ENCODE peak calls at places on chromosomes 13 and 19, in five cellular contexts. U, E, V, Y and M are unnamed samples.

GRCh38 chr13:70107125-70107497 is 515 bp upstream of the ATXN8OS start:
- DNase-seq in E (no peak), U (no peak), Y (no peak), V (no peak), M (no peak)

GRCh38 chr13:98998831-98999634 is 21.2 kb upstream of the DOCK9 start:
- DNase-seq in Y (no peak), E (peak; percentile 24), U (no peak), V (no peak), M (peak; percentile 68)

GRCh38 chr19:54422136-54422535 is 6.9 kb downstream of the TTYH1 start:
- DNase-seq in E (no peak), Y (peak; percentile 15), U (no peak), V (no peak), M (no peak)

GRCh38 chr13:44414771-44415170 is 41.1 kb downstream of the SERP2 start:
- DNase-seq in E (no peak), Y (no peak), V (no peak), U (no peak), M (no peak)

GRCh38 chr13:32314968-32315254 is 252 bp downstream of the ZAR1L start:
- DNase-seq in U (peak; percentile 26), Y (no peak), E (peak; percentile 68), V (no peak), M (peak; percentile 79)

GRCh38 chr13:105787518-105788085 is 747.9 kb downstream of the EFNB2 start:
- DNase-seq in E (no peak), Y (no peak), U (no peak), V (no peak), M (no peak)

GRCh38 chr13:110397445-110397844 is 90.4 kb downstream of the COL4A2 start:
- DNase-seq in E (no peak), U (no peak), Y (no peak), V (peak; percentile 3), M (no peak)

GRCh38 chr19:35248310-35249145 is at the start of gene LSR:
- DNase-seq in Y (peak; percentile 91), E (peak; percentile 64), V (peak; percentile 98), U (no peak), M (peak; percentile 90)

GRCh38 chr19:10346509-10346908 is 7.1 kb upstream of the ICAM3 start:
- DNase-seq in E (no peak), V (no peak), U (no peak), Y (no peak), M (no peak)

GRCh38 chr19:49869009-49869483 is 1.7 kb upstream of the PNKP start:
- DNase-seq in U (peak; percentile 58), E (no peak), Y (no peak), V (no peak), M (no peak)

GRCh38 chr13:60019119-60019993 is 144.4 kb downstream of the DIAPH3 start:
- DNase-seq in U (no peak), E (no peak), V (no peak), Y (no peak), M (no peak)

GRCh38 chr13:113848431-113849260 is 15.2 kb downstream of the GAS6 start:
- DNase-seq in V (no peak), E (no peak), U (no peak), Y (no peak), M (peak; percentile 58)

GRCh38 chr13:35552172-35552844 is 75.8 kb upstream of the MAB21L1 start:
- DNase-seq in E (no peak), V (no peak), Y (no peak), U (no peak), M (no peak)

GRCh38 chr19:49924004-49924880 is 4.8 kb upstream of the ATF5 start:
- DNase-seq in V (no peak), U (no peak), Y (no peak), E (no peak), M (no peak)

GRCh38 chr13:49938921-49939320 is 2.8 kb upstream of the SPRYD7 start:
- DNase-seq in V (no peak), U (no peak), Y (no peak), E (no peak), M (no peak)

GRCh38 chr19:485122-485521 is 11.2 kb upstream of the MADCAM1 start:
- DNase-seq in U (no peak), E (no peak), Y (no peak), V (no peak), M (no peak)

GRCh38 chr13:33188093-33188882 is 97.3 kb downstream of the STARD13 start:
- DNase-seq in E (no peak), V (no peak), U (no peak), Y (no peak), M (no peak)